ENCODE peak calls at places on chromosomes 1 and 21, in five cellular contexts. V, Y, Q, N and O are unnamed samples.

GRCh38 chr1:100883963-100884362 is 10.7 kb downstream of the EXTL2 start:
- DNase-seq in Q (peak), V (no peak), N (no peak), Y (no peak), O (no peak)

GRCh38 chr1:93358293-93358692 is 12.6 kb downstream of the DR1 start:
- DNase-seq in Q (no peak), Y (no peak), V (no peak), N (no peak), O (no peak)

GRCh38 chr1:23368562-23369334 is 888 bp downstream of the ZNF436 start:
- DNase-seq in V (peak), N (peak), Y (peak), Q (peak), O (peak)

GRCh38 chr21:30354308-30355005 is 6.1 kb upstream of the KRTAP23-1 start:
- DNase-seq in V (no peak), N (no peak), Y (no peak), Q (no peak), O (no peak)

GRCh38 chr1:242245255-242245654 is 246.4 kb upstream of the MAP1LC3C start:
- DNase-seq in Y (no peak), Q (no peak), N (no peak), V (no peak), O (no peak)

GRCh38 chr1:221431068-221431651 is 310.7 kb downstream of the DUSP10 start:
- DNase-seq in V (no peak), N (no peak), Y (no peak), Q (peak), O (no peak)

GRCh38 chr1:236868625-236869467 is 73.8 kb downstream of the MTR start:
- DNase-seq in N (peak), V (peak), Y (no peak), Q (peak), O (peak)

GRCh38 chr1:85111709-85112108 is 63.4 kb upstream of the MCOLN3 start:
- DNase-seq in Q (no peak), V (no peak), Y (no peak), N (no peak), O (no peak)

GRCh38 chr1:31745898-31746668 is 18.1 kb downstream of the ADGRB2 start:
- DNase-seq in V (no peak), Q (no peak), N (no peak), Y (peak), O (no peak)

GRCh38 chr1:31746687-31747086 is 17.5 kb downstream of the ADGRB2 start:
- DNase-seq in Y (peak), N (no peak), Q (no peak), V (no peak), O (no peak)

GRCh38 chr1:31747304-31747703 is 16.8 kb downstream of the ADGRB2 start:
- DNase-seq in V (no peak), Q (no peak), N (no peak), Y (no peak), O (no peak)

GRCh38 chr1:31744165-31744888 is 19.8 kb downstream of the ADGRB2 start:
- DNase-seq in V (no peak), N (no peak), Y (peak), Q (no peak), O (no peak)

DNA sequence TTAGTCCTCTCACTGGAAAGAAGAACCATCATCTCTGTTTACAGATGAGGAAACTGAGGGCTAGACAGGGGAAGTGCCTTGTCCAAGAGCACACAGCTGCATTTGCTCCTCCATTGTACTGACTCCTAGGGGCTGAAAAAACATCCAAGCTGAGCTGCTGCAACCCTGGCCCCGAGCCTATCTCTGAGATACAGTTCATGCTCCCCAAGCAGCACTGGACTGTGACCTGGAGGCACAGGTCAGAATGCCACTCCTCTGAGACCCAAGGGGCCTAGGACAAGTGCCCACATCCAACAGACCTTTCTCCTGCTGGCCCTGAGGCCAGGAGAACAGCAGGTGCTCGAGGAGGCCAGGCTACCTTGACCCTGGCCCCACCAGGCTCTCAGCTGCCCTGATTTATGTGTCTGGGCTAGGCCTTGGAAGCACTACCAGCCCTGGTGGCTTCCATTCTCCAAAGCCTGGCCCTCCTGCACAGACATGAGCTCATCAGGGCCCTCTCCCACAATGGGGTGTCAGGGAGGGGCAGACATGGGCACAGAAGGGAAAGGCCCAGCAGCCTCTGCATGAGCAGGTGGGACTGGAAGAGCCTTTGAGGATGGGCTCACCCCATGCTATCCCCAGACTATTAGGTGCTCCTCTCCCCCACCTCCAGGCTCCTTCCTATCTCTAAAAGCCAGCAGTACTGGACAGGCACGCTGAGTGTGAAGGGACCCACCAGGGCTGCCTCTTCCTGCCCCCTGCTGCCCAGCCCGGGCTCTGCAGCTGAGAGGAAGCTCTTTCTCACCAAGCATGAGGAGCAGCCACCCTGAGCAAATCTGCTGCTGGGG is 18.9 kb downstream of the ADGRB2 start:
- DNase-seq in Y (peak), V (no peak), N (no peak), Q (peak), O (no peak)
- H3K9ac ChIP-seq in Y (no peak), V (peak), N (no peak), Q (no peak), O (no peak)

DNA sequence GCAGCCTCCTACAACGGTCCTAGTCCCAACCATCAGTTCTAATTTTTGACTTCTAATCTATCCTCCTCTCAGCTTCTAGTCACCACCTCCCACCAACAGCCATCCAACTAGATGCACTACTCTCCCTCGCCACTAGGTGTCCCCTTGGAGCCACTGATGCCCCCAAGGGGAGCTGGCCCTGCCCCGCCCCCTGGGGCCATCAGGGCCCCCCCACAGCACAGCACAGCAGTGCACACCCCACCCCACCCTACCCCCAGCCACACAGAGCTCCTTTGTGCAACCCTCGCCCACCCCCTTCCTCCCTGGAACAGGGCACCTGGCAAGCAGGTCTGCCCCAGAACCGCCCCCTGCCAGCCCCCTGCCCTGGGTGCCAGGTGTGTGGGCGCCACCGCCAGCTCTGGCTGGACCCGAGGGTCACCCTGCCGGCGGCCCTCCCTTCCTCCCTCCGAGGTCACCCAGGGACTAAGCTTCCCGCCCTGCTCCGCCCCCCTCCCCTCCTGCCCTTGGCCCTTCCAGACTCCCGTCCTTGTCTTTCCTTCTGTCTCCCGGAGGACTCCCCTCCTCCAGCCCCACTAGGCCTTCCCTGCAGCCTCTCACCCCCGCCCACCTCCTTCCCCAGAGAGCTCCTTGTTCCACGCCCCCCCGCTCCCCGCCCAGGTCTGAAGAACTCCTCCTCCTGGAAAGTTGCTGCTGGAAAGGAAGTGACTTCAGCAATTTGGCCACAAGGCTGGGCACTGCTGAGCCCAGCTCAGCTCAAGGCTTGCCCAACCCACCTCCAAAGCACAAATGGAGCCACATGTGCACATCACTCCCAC is 47.0 kb downstream of the AHDC1 start:
- DNase-seq in Q (peak), N (peak), Y (peak), V (peak), O (peak)
- H3K9ac ChIP-seq in Q (no peak), N (peak), Y (no peak), V (peak), O (no peak)

GRCh38 chr1:86706018-86706417 is 1.6 kb downstream of the SH3GLB1 start:
- DNase-seq in N (no peak), Q (no peak), V (no peak), Y (no peak), O (no peak)
- H3K9ac ChIP-seq in N (peak), Q (peak), V (no peak), Y (peak), O (peak)

GRCh38 chr1:200869376-200869752 is 3.4 kb upstream of the GPR25 start:
- DNase-seq in Q (no peak), V (no peak), Y (no peak), N (no peak), O (no peak)
- H3K9ac ChIP-seq in Q (no peak), V (no peak), Y (no peak), N (no peak), O (no peak)

DNA sequence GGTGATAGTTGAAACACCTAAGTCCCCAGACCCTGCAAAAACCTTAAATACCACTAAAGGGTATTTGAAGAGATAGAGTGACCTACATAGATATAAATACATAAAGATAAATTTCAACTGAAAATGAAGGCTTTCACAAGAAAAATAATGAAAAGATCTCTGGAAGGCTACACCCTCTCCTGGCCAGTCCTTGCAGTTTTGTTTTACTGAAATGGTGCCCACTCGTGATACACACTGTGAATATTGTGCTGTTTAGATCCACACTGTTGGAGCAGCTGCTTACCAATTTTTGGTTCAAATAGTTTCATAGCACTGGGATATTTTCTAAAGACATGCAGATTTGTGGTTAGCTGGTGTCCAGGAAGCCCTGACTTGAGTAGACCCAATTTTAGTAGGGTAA is 31.5 kb upstream of the RNF187 start:
- DNase-seq in Y (no peak), Q (peak), V (no peak), N (no peak), O (no peak)
- H3K9ac ChIP-seq in Y (no peak), Q (no peak), V (no peak), N (no peak), O (no peak)

GRCh38 chr1:185367218-185367617 is 50.2 kb upstream of the IVNS1ABP start:
- DNase-seq in V (no peak), Y (no peak), Q (no peak), N (no peak), O (no peak)
- H3K9ac ChIP-seq in V (no peak), Y (no peak), Q (no peak), N (no peak), O (no peak)

GRCh38 chr1:2111674-2112035 is 61.4 kb downstream of the PRKCZ start:
- DNase-seq in V (no peak), Y (peak), Q (no peak), N (no peak), O (no peak)

GRCh38 chr1:2115922-2116341 is 65.7 kb downstream of the PRKCZ start:
- DNase-seq in V (peak), Q (peak), N (no peak), Y (peak), O (no peak)

GRCh38 chr1:2113620-2114135 is 63.5 kb downstream of the PRKCZ start:
- DNase-seq in N (no peak), Q (no peak), V (no peak), Y (peak), O (no peak)

GRCh38 chr1:2112280-2112701 is 62.1 kb downstream of the PRKCZ start:
- DNase-seq in N (no peak), Y (peak), Q (no peak), V (no peak), O (no peak)

GRCh38 chr1:2115008-2115921 is 65.1 kb downstream of the PRKCZ start:
- DNase-seq in Y (peak), N (no peak), Q (no peak), V (no peak), O (no peak)
- H3K9ac ChIP-seq in Y (no peak), N (no peak), Q (no peak), V (no peak), O (no peak)